ENCODE peak calls at places on chromosome 16, in four cellular contexts. T, J, S and A are unnamed samples.

GRCh38 chr16:77971306-77972131 is 50.8 kb upstream of the CLEC3A start:
- DNase-seq in S (peak), J (peak), T (peak), A (peak)

GRCh38 chr16:13935408-13935807 is 15.5 kb downstream of the ERCC4 start:
- DNase-seq in T (no peak), J (no peak), S (no peak), A (no peak)

GRCh38 chr16:15572329-15573001 is 70.5 kb downstream of the MARF1 start:
- DNase-seq in T (no peak), J (no peak), S (no peak), A (no peak)

GRCh38 chr16:48576927-48577326 is 33.1 kb downstream of the N4BP1 start:
- DNase-seq in J (no peak), S (no peak), T (no peak), A (no peak)

GRCh38 chr16:24853830-24854229 is 8.1 kb downstream of the SLC5A11 start:
- DNase-seq in T (no peak), J (no peak), S (no peak), A (peak)

GRCh38 chr16:55248494-55248893 is 75.5 kb upstream of the IRX6 start:
- DNase-seq in J (no peak), S (no peak), T (no peak), A (no peak)

GRCh38 chr16:88781140-88782077 is 3.6 kb downstream of the PIEZO1 start:
- DNase-seq in J (peak), T (peak), S (no peak), A (no peak)

GRCh38 chr16:76474048-76474447 is 196.8 kb downstream of the CNTNAP4 start:
- DNase-seq in S (no peak), T (no peak), J (no peak), A (no peak)

GRCh38 chr16:642189-643049 is 791 bp downstream of the MCRIP2 start:
- DNase-seq in J (no peak), S (no peak), T (no peak), A (peak)

GRCh38 chr16:65994305-65994704 is 372.2 kb upstream of the CDH5 start:
- DNase-seq in J (no peak), S (no peak), T (no peak), A (no peak)

GRCh38 chr16:69942099-69942491 is 9.0 kb upstream of the CLEC18A start:
- DNase-seq in J (no peak), S (no peak), T (no peak), A (no peak)